ENCODE peak calls at places on chromosomes 5 and 9, in six cellular contexts. S is anterior cingulate cortex, V is ecto neural progenitor cell, Q is hypothalamus, N is lung, G is NCI-H774. M is an unnamed sample.

GRCh38 chr9:72149231-72149975 is at the start of gene GDA:
- DNase-seq in S (peak; percentile 27), N (no peak), V (no peak), G (no peak), Q (peak; percentile 1), M (no peak)

GRCh38 chr9:132673355-132673754 is 3.1 kb downstream of the GTF3C4 start:
- DNase-seq in G (no peak), Q (no peak), N (no peak), V (no peak), S (no peak), M (no peak)

GRCh38 chr9:90340421-90340820 is 302.2 kb downstream of the DIRAS2 start:
- DNase-seq in V (no peak), S (no peak), G (no peak), Q (no peak), N (no peak), M (no peak)

GRCh38 chr5:146825033-146825432 is 53.5 kb downstream of the PPP2R2B start:
- DNase-seq in S (no peak), Q (no peak), N (no peak), G (no peak), V (peak; percentile 67), M (no peak)

GRCh38 chr5:72242796-72243475 is 77.1 kb downstream of the MRPS27 start:
- DNase-seq in G (no peak), V (peak; percentile 72), Q (no peak), S (no peak), N (no peak), M (no peak)

GRCh38 chr9:86577420-86578333 is 223.5 kb upstream of the TUT7 start:
- DNase-seq in G (no peak), N (no peak), Q (no peak), V (no peak), S (no peak), M (no peak)

GRCh38 chr9:130421154-130421801 is 23.5 kb upstream of the ASS1 start:
- DNase-seq in Q (no peak), S (no peak), V (no peak), G (no peak), N (no peak), M (no peak)

GRCh38 chr9:95574176-95574575 is 57.4 kb upstream of the PTCH1 start:
- DNase-seq in V (no peak), G (peak; percentile 11), Q (no peak), N (no peak), S (no peak), M (peak; percentile 8)

GRCh38 chr5:16909464-16909863 is 26.6 kb downstream of the MYO10 start:
- DNase-seq in N (no peak), V (no peak), G (no peak), Q (no peak), S (no peak), M (no peak)

GRCh38 chr5:3615829-3616228 is 20.2 kb downstream of the IRX1 start:
- DNase-seq in S (no peak), V (no peak), N (no peak), Q (no peak), G (no peak), M (no peak)

GRCh38 chr5:124908603-124909451 is 162.4 kb upstream of the ZNF608 start:
- DNase-seq in G (peak; percentile 38), Q (no peak), V (no peak), S (no peak), N (no peak), M (peak; percentile 69)

GRCh38 chr9:138080979-138081378 is 203.4 kb downstream of the CACNA1B start:
- DNase-seq in G (no peak), S (no peak), Q (no peak), V (no peak), N (no peak), M (no peak)

GRCh38 chr9:125911861-125912260 is 164.7 kb downstream of the PBX3 start:
- DNase-seq in Q (no peak), G (peak; percentile 28), V (no peak), N (no peak), S (no peak), M (no peak)

GRCh38 chr5:96427823-96428222 is 5.2 kb downstream of the PCSK1 start:
- DNase-seq in G (no peak), S (no peak), Q (no peak), N (no peak), V (no peak), M (no peak)

GRCh38 chr5:17228833-17229291 is 11.4 kb downstream of the BASP1 start:
- DNase-seq in S (no peak), G (no peak), Q (no peak), N (no peak), V (no peak), M (no peak)

GRCh38 chr5:29899583-29899982 is 1293.9 kb upstream of the CDH6 start:
- DNase-seq in N (no peak), Q (no peak), G (no peak), V (no peak), S (no peak), M (no peak)

GRCh38 chr5:120509056-120509455 is 45.0 kb downstream of the PRR16 start:
- DNase-seq in V (no peak), S (no peak), N (no peak), G (no peak), Q (no peak), M (no peak)

GRCh38 chr5:76733049-76733417 is 17.1 kb downstream of the F2R start:
- DNase-seq in S (no peak), N (no peak), G (no peak), V (no peak), Q (no peak), M (no peak)

GRCh38 chr9:128091144-128091543 is 23.1 kb downstream of the SLC25A25 start:
- DNase-seq in G (no peak), S (peak; percentile 83), V (no peak), N (no peak), Q (peak; percentile 76), M (peak; percentile 85)

GRCh38 chr5:10789021-10789420 is 28.0 kb upstream of the DAP start:
- DNase-seq in G (no peak), V (no peak), Q (no peak), N (no peak), S (peak; percentile 12), M (no peak)

GRCh38 chr5:59061377-59061776 is 478.5 kb downstream of the RAB3C start:
- DNase-seq in G (no peak), V (no peak), Q (no peak), N (no peak), S (no peak), M (no peak)

GRCh38 chr5:15852217-15852616 is 327.4 kb downstream of the MARCHF11 start:
- DNase-seq in G (no peak), V (no peak), S (no peak), N (no peak), Q (no peak), M (no peak)

GRCh38 chr5:88785396-88786216 is 97.4 kb downstream of the MEF2C start:
- DNase-seq in N (peak; percentile 56), V (no peak), S (no peak), G (peak; percentile 36), Q (no peak), M (no peak)

GRCh38 chr5:140007311-140007710 is 35.8 kb downstream of the NRG2 start:
- DNase-seq in N (no peak), V (no peak), S (no peak), Q (no peak), G (no peak), M (no peak)

GRCh38 chr5:108472237-108472636 is 90.3 kb upstream of the FBXL17 start:
- DNase-seq in V (no peak), S (no peak), G (no peak), N (no peak), Q (no peak), M (no peak)

GRCh38 chr5:137296213-137296702 is 202.9 kb downstream of the SPOCK1 start:
- DNase-seq in Q (peak; percentile 5), G (peak; percentile 62), S (no peak), V (peak; percentile 56), N (no peak), M (no peak)

GRCh38 chr5:95884511-95884910 is 62.0 kb upstream of the GLRX start:
- DNase-seq in Q (no peak), S (no peak), V (no peak), N (no peak), G (no peak), M (no peak)

GRCh38 chr5:9301200-9301599 is 244.7 kb downstream of the SEMA5A start:
- DNase-seq in N (no peak), G (no peak), Q (no peak), V (no peak), S (no peak), M (no peak)

GRCh38 chr5:18882162-18882561 is 1105.8 kb downstream of the CDH18 start:
- DNase-seq in Q (no peak), N (no peak), V (no peak), G (no peak), S (no peak), M (no peak)

GRCh38 chr9:89408628-89409101 is 89.2 kb downstream of the SEMA4D start:
- DNase-seq in N (no peak), S (peak; percentile 34), Q (no peak), V (no peak), G (no peak), M (no peak)

GRCh38 chr9:74861773-74862172 is 25.9 kb downstream of the TRPM6 start:
- DNase-seq in G (no peak), S (no peak), Q (no peak), V (no peak), N (no peak), M (no peak)

GRCh38 chr5:93676707-93677106 is 64.7 kb downstream of the POU5F2 start:
- DNase-seq in V (no peak), Q (no peak), N (no peak), G (no peak), S (no peak), M (no peak)

GRCh38 chr5:150523472-150524350 is 15.8 kb downstream of the NDST1 start:
- DNase-seq in S (peak; percentile 47), N (no peak), G (peak; percentile 14), Q (peak; percentile 44), V (peak; percentile 60), M (peak; percentile 26)

GRCh38 chr5:177553671-177554429 is 513 bp downstream of the FAM193B start:
- DNase-seq in Q (no peak), S (peak; percentile 49), N (peak; percentile 47), G (no peak), V (peak; percentile 71), M (no peak)

GRCh38 chr5:14172149-14172795 is 29.1 kb downstream of the TRIO start:
- DNase-seq in N (no peak), V (no peak), Q (no peak), S (no peak), G (no peak), M (no peak)

GRCh38 chr9:504921-505821 is 290.5 kb downstream of the DOCK8 start:
- DNase-seq in S (peak; percentile 5), G (no peak), Q (no peak), N (no peak), V (peak; percentile 52), M (no peak)

GRCh38 chr9:114405294-114406034 is 17.7 kb upstream of the AKNA start:
- DNase-seq in V (peak; percentile 84), G (peak; percentile 34), N (peak; percentile 80), S (peak; percentile 55), Q (peak; percentile 66), M (peak; percentile 68)

M was measured in NCI-H1436.